ENCODE peak calls at places on chromosomes 16 and 17, in five cellular contexts. P is GM10248; J is effector CD4-positive, alpha-beta T cell; Q is non-pigmented ciliary epithelial cell; E is NCI-H1105. V is an unnamed sample.

GRCh38 chr17:30958187-30958586 is 12.7 kb upstream of the RNF135 start:
- DNase-seq in P (no peak), J (no peak), Q (no peak), E (no peak), V (no peak)

GRCh38 chr17:82534401-82534812 is 14.9 kb downstream of the FOXK2 start:
- DNase-seq in P (no peak), J (no peak), Q (no peak), E (no peak), V (no peak)

GRCh38 chr17:11330871-11331270 is 89.9 kb downstream of the SHISA6 start:
- DNase-seq in P (no peak), J (no peak), Q (no peak), E (no peak), V (no peak)

GRCh38 chr17:79693419-79693818 is 37.3 kb upstream of the ENPP7 start:
- DNase-seq in P (no peak), J (no peak), Q (no peak), E (no peak), V (no peak)

GRCh38 chr16:13081825-13082224 is 180.4 kb downstream of the SHISA9 start:
- DNase-seq in P (no peak), J (no peak), Q (no peak), E (no peak), V (no peak)

GRCh38 chr17:17628388-17629008 is 37.0 kb upstream of the PEMT start:
- DNase-seq in P (peak), J (no peak), Q (no peak), E (no peak), V (no peak)

GRCh38 chr17:75619506-75620431 is 13.5 kb upstream of the SMIM5 start:
- DNase-seq in P (peak), J (no peak), Q (no peak), E (no peak), V (no peak)

GRCh38 chr16:25157476-25157875 is 45.9 kb downstream of the LCMT1 start:
- DNase-seq in P (no peak), J (no peak), Q (no peak), E (no peak), V (no peak)

GRCh38 chr16:3979518-3979917 is 99.0 kb upstream of the CREBBP start:
- DNase-seq in P (no peak), J (no peak), Q (no peak), E (no peak), V (no peak)

GRCh38 chr17:15171433-15172047 is 93.6 kb downstream of the PMP22 start:
- DNase-seq in P (peak), J (no peak), Q (peak), E (peak), V (peak)

GRCh38 chr17:59600169-59600568 is 19.5 kb upstream of the CLTC start:
- DNase-seq in P (no peak), J (no peak), Q (no peak), E (no peak), V (no peak)

GRCh38 chr16:68700120-68700519 is 37.0 kb upstream of the CDH1 start:
- DNase-seq in P (no peak), J (no peak), Q (peak), E (no peak), V (peak)

GRCh38 chr16:28098171-28098958 is 34.9 kb upstream of the GSG1L start:
- DNase-seq in P (no peak), J (no peak), Q (no peak), E (no peak), V (no peak)

GRCh38 chr16:51365715-51366114 is 214.6 kb upstream of the SALL1 start:
- DNase-seq in P (no peak), J (no peak), Q (no peak), E (no peak), V (no peak)

GRCh38 chr16:74727903-74728302 is 27.2 kb upstream of the MLKL start:
- DNase-seq in P (no peak), J (no peak), Q (no peak), E (no peak), V (no peak)

GRCh38 chr16:69931631-69932030 is 19.5 kb upstream of the CLEC18A start:
- DNase-seq in P (no peak), J (no peak), Q (no peak), E (no peak), V (no peak)

GRCh38 chr16:11431915-11432465 is 86.7 kb downstream of the RMI2 start:
- DNase-seq in P (no peak), J (no peak), Q (no peak), E (no peak), V (no peak)

GRCh38 chr17:49547566-49547965 is 28.1 kb upstream of the NXPH3 start:
- DNase-seq in P (peak), J (no peak), Q (no peak), E (no peak), V (no peak)

GRCh38 chr17:42200702-42201101 is 6.4 kb upstream of the GHDC start:
- DNase-seq in P (no peak), J (no peak), Q (no peak), E (no peak), V (no peak)

GRCh38 chr17:5203908-5204294 is 12.2 kb upstream of the ZNF594 start:
- DNase-seq in P (no peak), J (no peak), Q (no peak), E (no peak), V (peak)

GRCh38 chr17:45123930-45124796 is 8.2 kb downstream of the PLCD3 start:
- DNase-seq in P (no peak), J (no peak), Q (no peak), E (no peak), V (no peak)

V was measured in AG09309.